ENCODE peak calls at places on chromosomes 12 and 14, in six cellular contexts. One of them, this sample, is unnamed.
A peak's percentile ranks its signal among the peaks of the same experiment; 100 is the strongest.

GRCh38 chr14:39469094-39469710 is 37.0 kb upstream of the FBXO33 start:
- DNase-seq in ovary: no peak
- DNase-seq in fibroblast of lung: peak; percentile 23
- DNase-seq in left ventricle myocardium inferior: no peak
- DNase-seq in body of pancreas: no peak
- DNase-seq in fibroblast of pulmonary artery: peak; percentile 21
- DNase-seq in this sample: peak; percentile 51

GRCh38 chr12:107447336-107447735 is 238.3 kb upstream of the PWP1 start:
- DNase-seq in ovary: no peak
- DNase-seq in fibroblast of lung: no peak
- DNase-seq in left ventricle myocardium inferior: no peak
- DNase-seq in body of pancreas: no peak
- DNase-seq in fibroblast of pulmonary artery: no peak
- DNase-seq in this sample: no peak

GRCh38 chr12:47387991-47388390 is 308.2 kb upstream of the AMIGO2 start:
- DNase-seq in ovary: no peak
- DNase-seq in fibroblast of lung: no peak
- DNase-seq in left ventricle myocardium inferior: no peak
- DNase-seq in body of pancreas: no peak
- DNase-seq in fibroblast of pulmonary artery: no peak
- DNase-seq in this sample: no peak

GRCh38 chr12:74535536-74535935 is 2.1 kb upstream of the ATXN7L3B start:
- DNase-seq in ovary: no peak
- DNase-seq in fibroblast of lung: no peak
- DNase-seq in left ventricle myocardium inferior: no peak
- DNase-seq in body of pancreas: no peak
- DNase-seq in fibroblast of pulmonary artery: no peak
- DNase-seq in this sample: no peak

GRCh38 chr12:109214131-109214530 is 95.0 kb downstream of the FOXN4 start:
- DNase-seq in ovary: no peak
- DNase-seq in fibroblast of lung: no peak
- DNase-seq in left ventricle myocardium inferior: no peak
- DNase-seq in body of pancreas: no peak
- DNase-seq in fibroblast of pulmonary artery: no peak
- DNase-seq in this sample: no peak

GRCh38 chr12:123546281-123546680 is 12.8 kb upstream of the RILPL1 start:
- DNase-seq in ovary: no peak
- DNase-seq in fibroblast of lung: peak; percentile 6
- DNase-seq in left ventricle myocardium inferior: no peak
- DNase-seq in body of pancreas: no peak
- DNase-seq in fibroblast of pulmonary artery: no peak
- DNase-seq in this sample: no peak

GRCh38 chr12:124753230-124753595 is 110.5 kb downstream of the SCARB1 start:
- DNase-seq in ovary: no peak
- DNase-seq in fibroblast of lung: no peak
- DNase-seq in left ventricle myocardium inferior: no peak
- DNase-seq in body of pancreas: no peak
- DNase-seq in fibroblast of pulmonary artery: no peak
- DNase-seq in this sample: no peak

GRCh38 chr12:6950944-6951540 is at the start of gene PTPN6:
- DNase-seq in ovary: peak; percentile 45
- DNase-seq in fibroblast of lung: no peak
- DNase-seq in left ventricle myocardium inferior: peak; percentile 72
- DNase-seq in body of pancreas: no peak
- DNase-seq in fibroblast of pulmonary artery: no peak
- DNase-seq in this sample: no peak

GRCh38 chr12:1836854-1837411 is 16.6 kb downstream of the LRTM2 start:
- DNase-seq in ovary: no peak
- DNase-seq in fibroblast of lung: no peak
- DNase-seq in left ventricle myocardium inferior: no peak
- DNase-seq in body of pancreas: no peak
- DNase-seq in fibroblast of pulmonary artery: no peak
- DNase-seq in this sample: no peak

GRCh38 chr14:37697489-37698121 is 102.2 kb downstream of the TTC6 start:
- DNase-seq in ovary: no peak
- DNase-seq in fibroblast of lung: peak; percentile 57
- DNase-seq in left ventricle myocardium inferior: no peak
- DNase-seq in body of pancreas: no peak
- DNase-seq in fibroblast of pulmonary artery: peak; percentile 50
- DNase-seq in this sample: no peak

GRCh38 chr12:97899956-97900355 is 437.4 kb downstream of the RMST start:
- DNase-seq in ovary: no peak
- DNase-seq in fibroblast of lung: no peak
- DNase-seq in left ventricle myocardium inferior: no peak
- DNase-seq in body of pancreas: no peak
- DNase-seq in fibroblast of pulmonary artery: no peak
- DNase-seq in this sample: no peak

GRCh38 chr12:43832506-43833168 is 3.2 kb upstream of the TMEM117 start:
- DNase-seq in ovary: no peak
- DNase-seq in fibroblast of lung: no peak
- DNase-seq in left ventricle myocardium inferior: no peak
- DNase-seq in body of pancreas: no peak
- DNase-seq in fibroblast of pulmonary artery: no peak
- DNase-seq in this sample: no peak

GRCh38 chr12:79422060-79422812 is 268.5 kb downstream of the PAWR start:
- DNase-seq in ovary: no peak
- DNase-seq in fibroblast of lung: peak; percentile 17
- DNase-seq in left ventricle myocardium inferior: no peak
- DNase-seq in body of pancreas: no peak
- DNase-seq in fibroblast of pulmonary artery: no peak
- DNase-seq in this sample: no peak

GRCh38 chr12:3928538-3929220 is 55.5 kb upstream of the PARP11 start:
- DNase-seq in ovary: no peak
- DNase-seq in fibroblast of lung: no peak
- DNase-seq in left ventricle myocardium inferior: no peak
- DNase-seq in body of pancreas: no peak
- DNase-seq in fibroblast of pulmonary artery: no peak
- DNase-seq in this sample: no peak

GRCh38 chr14:75428230-75429104 is 645 bp downstream of the JDP2 start:
- DNase-seq in ovary: peak; percentile 67
- DNase-seq in fibroblast of lung: no peak
- DNase-seq in left ventricle myocardium inferior: peak; percentile 63
- DNase-seq in body of pancreas: peak; percentile 63
- DNase-seq in fibroblast of pulmonary artery: peak; percentile 29
- DNase-seq in this sample: peak; percentile 7

GRCh38 chr12:122275459-122275858 is 9.2 kb upstream of the VPS33A start:
- DNase-seq in ovary: no peak
- DNase-seq in fibroblast of lung: no peak
- DNase-seq in left ventricle myocardium inferior: no peak
- DNase-seq in body of pancreas: no peak
- DNase-seq in fibroblast of pulmonary artery: no peak
- DNase-seq in this sample: no peak

GRCh38 chr12:110545812-110546211 is 37.3 kb downstream of the PPTC7 start:
- DNase-seq in ovary: no peak
- DNase-seq in fibroblast of lung: no peak
- DNase-seq in left ventricle myocardium inferior: no peak
- DNase-seq in body of pancreas: no peak
- DNase-seq in fibroblast of pulmonary artery: no peak
- DNase-seq in this sample: no peak

GRCh38 chr12:25328082-25328712 is 77.5 kb upstream of the KRAS start:
- DNase-seq in ovary: no peak
- DNase-seq in fibroblast of lung: peak; percentile 65
- DNase-seq in left ventricle myocardium inferior: no peak
- DNase-seq in body of pancreas: peak; percentile 33
- DNase-seq in fibroblast of pulmonary artery: peak; percentile 75
- DNase-seq in this sample: no peak

GRCh38 chr12:76621582-76622024 is 62.0 kb upstream of the OSBPL8 start:
- DNase-seq in ovary: peak; percentile 57
- DNase-seq in fibroblast of lung: peak; percentile 73
- DNase-seq in left ventricle myocardium inferior: peak; percentile 41
- DNase-seq in body of pancreas: peak; percentile 82
- DNase-seq in fibroblast of pulmonary artery: peak; percentile 80
- DNase-seq in this sample: peak; percentile 50

GRCh38 chr12:89225401-89225800 is 126.9 kb downstream of the DUSP6 start:
- DNase-seq in ovary: no peak
- DNase-seq in fibroblast of lung: peak; percentile 22
- DNase-seq in left ventricle myocardium inferior: peak; percentile 13
- DNase-seq in body of pancreas: no peak
- DNase-seq in fibroblast of pulmonary artery: peak; percentile 71
- DNase-seq in this sample: no peak

GRCh38 chr14:68888025-68888850 is 90.9 kb downstream of the ACTN1 start:
- DNase-seq in ovary: no peak
- DNase-seq in fibroblast of lung: no peak
- DNase-seq in left ventricle myocardium inferior: peak; percentile 30
- DNase-seq in body of pancreas: peak; percentile 3
- DNase-seq in fibroblast of pulmonary artery: peak; percentile 43
- DNase-seq in this sample: no peak

GRCh38 chr14:29528889-29529288 is 398.8 kb downstream of the PRKD1 start:
- DNase-seq in ovary: no peak
- DNase-seq in fibroblast of lung: no peak
- DNase-seq in left ventricle myocardium inferior: no peak
- DNase-seq in body of pancreas: no peak
- DNase-seq in fibroblast of pulmonary artery: no peak
- DNase-seq in this sample: no peak

GRCh38 chr14:29527286-29527685 is 400.4 kb downstream of the PRKD1 start:
- DNase-seq in ovary: no peak
- DNase-seq in fibroblast of lung: no peak
- DNase-seq in left ventricle myocardium inferior: no peak
- DNase-seq in body of pancreas: no peak
- DNase-seq in fibroblast of pulmonary artery: no peak
- DNase-seq in this sample: no peak

DNA sequence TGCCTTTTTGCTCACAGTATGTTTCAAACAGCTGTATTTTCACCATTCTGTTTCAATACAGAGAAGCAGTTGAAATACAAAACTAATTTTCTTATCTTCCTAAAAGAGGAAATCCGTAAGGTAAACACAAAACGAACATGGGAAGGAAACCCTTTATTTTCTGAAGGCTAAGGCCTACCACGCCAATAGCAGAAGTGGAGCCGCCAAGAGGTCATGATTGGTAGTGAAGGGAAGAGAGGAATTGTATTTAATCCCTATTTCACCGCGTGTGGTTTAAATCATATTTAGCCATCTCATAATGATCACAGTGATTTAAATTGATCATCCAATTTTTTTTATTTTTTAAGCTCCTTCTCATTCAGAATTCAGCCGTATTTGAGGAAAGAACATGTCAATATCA is 398.2 kb downstream of the PRKD1 start:
- DNase-seq in ovary: no peak
- DNase-seq in fibroblast of lung: peak; percentile 30
- DNase-seq in left ventricle myocardium inferior: no peak
- DNase-seq in body of pancreas: no peak
- DNase-seq in fibroblast of pulmonary artery: peak; percentile 17
- DNase-seq in this sample: peak; percentile 12
- TF ChIP-seq CTCF in ovary: no peak
- TF ChIP-seq CTCF in fibroblast of lung: peak; percentile 15
- TF ChIP-seq CTCF in left ventricle myocardium inferior: peak; percentile 24
- TF ChIP-seq CTCF in body of pancreas: no peak
- TF ChIP-seq CTCF in fibroblast of pulmonary artery: peak; percentile 47
- TF ChIP-seq CTCF in this sample: peak; percentile 65

GRCh38 chr12:132924356-132924755 is 31.8 kb downstream of the ZNF605 start:
- DNase-seq in ovary: no peak
- DNase-seq in fibroblast of lung: no peak
- DNase-seq in left ventricle myocardium inferior: no peak
- DNase-seq in body of pancreas: no peak
- DNase-seq in fibroblast of pulmonary artery: no peak
- DNase-seq in this sample: no peak

GRCh38 chr12:132918680-132919079 is 31.3 kb upstream of the CHFR start:
- DNase-seq in ovary: no peak
- DNase-seq in fibroblast of lung: no peak
- DNase-seq in left ventricle myocardium inferior: no peak
- DNase-seq in body of pancreas: no peak
- DNase-seq in fibroblast of pulmonary artery: no peak
- DNase-seq in this sample: no peak

GRCh38 chr12:132922676-132923075 is 33.4 kb downstream of the ZNF605 start:
- DNase-seq in ovary: no peak
- DNase-seq in fibroblast of lung: no peak
- DNase-seq in left ventricle myocardium inferior: no peak
- DNase-seq in body of pancreas: no peak
- DNase-seq in fibroblast of pulmonary artery: no peak
- DNase-seq in this sample: no peak

GRCh38 chr12:132923356-132923909 is 32.7 kb downstream of the ZNF605 start:
- DNase-seq in ovary: no peak
- DNase-seq in fibroblast of lung: no peak
- DNase-seq in left ventricle myocardium inferior: no peak
- DNase-seq in body of pancreas: no peak
- DNase-seq in fibroblast of pulmonary artery: no peak
- DNase-seq in this sample: no peak

DNA sequence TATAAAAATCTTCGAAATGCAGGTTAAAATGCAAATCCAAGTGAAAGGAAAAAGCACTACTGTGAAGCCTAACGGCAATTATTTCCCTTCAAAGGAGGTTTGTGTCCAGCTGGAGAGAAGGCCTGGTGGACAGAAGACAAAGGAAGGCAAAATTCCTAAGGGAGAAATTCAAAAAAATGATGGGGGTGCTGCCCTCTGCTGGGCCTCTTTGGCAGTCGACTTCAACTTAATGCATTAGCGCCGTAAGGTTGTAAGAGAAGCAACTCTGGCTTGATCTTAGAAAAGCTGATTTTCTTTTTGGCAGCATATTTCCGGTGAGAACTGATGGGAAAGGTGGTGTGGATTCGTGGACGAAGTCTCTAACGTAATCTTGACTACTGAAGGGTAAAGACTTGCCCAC is 34.3 kb upstream of the CHFR start:
- DNase-seq in ovary: no peak
- DNase-seq in fibroblast of lung: no peak
- DNase-seq in left ventricle myocardium inferior: no peak
- DNase-seq in body of pancreas: no peak
- DNase-seq in fibroblast of pulmonary artery: no peak
- DNase-seq in this sample: no peak
- TF ChIP-seq CTCF in ovary: no peak
- TF ChIP-seq CTCF in fibroblast of lung: no peak
- TF ChIP-seq CTCF in left ventricle myocardium inferior: no peak
- TF ChIP-seq CTCF in body of pancreas: no peak
- TF ChIP-seq CTCF in fibroblast of pulmonary artery: no peak
- TF ChIP-seq CTCF in this sample: peak; percentile 26

DNA sequence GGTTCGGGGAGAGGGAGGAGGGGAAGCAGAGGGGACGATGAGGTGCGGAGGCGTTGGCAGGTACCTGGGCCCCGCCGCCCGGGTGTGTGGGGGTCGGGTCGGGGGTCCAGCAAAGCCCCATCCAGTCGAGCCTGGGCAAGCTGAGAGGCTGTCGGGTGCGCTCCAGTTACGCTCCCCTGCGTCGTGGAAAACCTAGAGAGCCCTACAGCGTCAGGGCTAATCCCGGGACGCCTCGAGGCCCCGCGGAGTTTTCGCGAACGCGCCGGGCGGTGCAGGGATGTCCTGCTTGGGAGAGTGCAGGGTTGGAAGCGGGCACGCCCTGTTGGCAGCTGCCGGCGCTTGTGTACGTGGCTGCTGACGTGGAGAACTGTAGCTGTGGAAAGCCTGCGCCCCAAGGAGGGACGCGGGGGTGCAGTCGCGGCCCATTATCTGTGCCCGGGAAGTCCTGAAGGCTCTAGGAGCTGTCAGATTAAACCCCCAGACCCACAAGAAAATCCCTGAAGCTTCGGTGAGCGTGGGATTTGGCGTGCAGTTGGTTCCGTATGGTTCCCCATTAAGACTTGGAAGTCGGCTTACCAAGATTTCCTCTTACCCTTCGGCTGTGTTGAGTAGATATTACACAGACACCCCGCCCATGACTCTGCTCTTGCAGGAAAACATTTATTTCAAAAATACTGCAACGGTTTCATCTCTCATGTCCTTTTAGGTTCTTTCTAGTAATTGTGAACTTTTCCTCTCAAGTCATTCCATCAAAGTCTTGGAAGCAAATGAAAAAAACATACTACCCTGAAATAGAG is 11.3 kb upstream of the SLC38A2 start:
- DNase-seq in ovary: peak; percentile 97
- DNase-seq in fibroblast of lung: peak; percentile 98
- DNase-seq in left ventricle myocardium inferior: peak; percentile 95
- DNase-seq in body of pancreas: peak; percentile 92
- DNase-seq in fibroblast of pulmonary artery: peak; percentile 98
- DNase-seq in this sample: peak; percentile 31
- TF ChIP-seq CTCF in ovary: peak; percentile 52
- TF ChIP-seq CTCF in fibroblast of lung: no peak
- TF ChIP-seq CTCF in left ventricle myocardium inferior: peak; percentile 34
- TF ChIP-seq CTCF in body of pancreas: no peak
- TF ChIP-seq CTCF in fibroblast of pulmonary artery: no peak
- TF ChIP-seq CTCF in this sample: peak; percentile 23

GRCh38 chr14:83207550-83207949 is 1673.9 kb upstream of the SEL1L start:
- DNase-seq in ovary: no peak
- DNase-seq in fibroblast of lung: no peak
- DNase-seq in left ventricle myocardium inferior: no peak
- DNase-seq in body of pancreas: no peak
- DNase-seq in fibroblast of pulmonary artery: no peak
- DNase-seq in this sample: no peak
- TF ChIP-seq CTCF in ovary: no peak
- TF ChIP-seq CTCF in fibroblast of lung: no peak
- TF ChIP-seq CTCF in left ventricle myocardium inferior: no peak
- TF ChIP-seq CTCF in body of pancreas: no peak
- TF ChIP-seq CTCF in fibroblast of pulmonary artery: no peak
- TF ChIP-seq CTCF in this sample: no peak

This sample was measured in neural crest cell.